ENCODE peak calls at places on chromosomes 12 and 14, in five cellular contexts. B is H1, Y is HepG2, L is K562, I is GM12878. G is an unnamed sample.

GRCh38 chr12:67633708-67634107 is 14.8 kb upstream of the DYRK2 start:
- DNase-seq in B (no peak), Y (no peak), L (no peak), I (no peak), G (no peak)

GRCh38 chr14:98633380-98633779 is 638.6 kb downstream of the BCL11B start:
- DNase-seq in B (no peak), Y (peak), L (no peak), I (no peak), G (no peak)

GRCh38 chr14:92563359-92563758 is 49.8 kb downstream of the RIN3 start:
- DNase-seq in B (no peak), Y (no peak), L (no peak), I (peak), G (no peak)

GRCh38 chr12:122854554-122854953 is 19.3 kb downstream of the HIP1R start:
- DNase-seq in B (no peak), Y (no peak), L (no peak), I (no peak), G (no peak)

GRCh38 chr14:35193161-35193560 is 70.8 kb downstream of the PRORP start:
- DNase-seq in B (no peak), Y (no peak), L (no peak), I (no peak), G (no peak)

GRCh38 chr14:25537846-25538455 is 488.0 kb upstream of the STXBP6 start:
- DNase-seq in B (peak), Y (peak), L (peak), I (no peak), G (peak)

GRCh38 chr12:99043319-99043914 is 398.3 kb downstream of the APAF1 start:
- DNase-seq in B (peak), Y (peak), L (peak), I (peak), G (peak)

GRCh38 chr14:88554458-88555286 is at the start of gene PTPN21:
- DNase-seq in B (no peak), Y (peak), L (peak), I (no peak), G (peak)

GRCh38 chr12:122203968-122204828 is 689 bp downstream of the B3GNT4 start:
- DNase-seq in B (no peak), Y (no peak), L (no peak), I (no peak), G (peak)

GRCh38 chr12:12779529-12779928 is 5.9 kb upstream of the APOLD1 start:
- DNase-seq in B (no peak), Y (peak), L (no peak), I (no peak), G (no peak)

GRCh38 chr12:45216297-45216982 is 545 bp downstream of the ANO6 start:
- DNase-seq in B (no peak), Y (peak), L (peak), I (no peak), G (peak)

GRCh38 chr14:23171251-23171975 is 12.0 kb downstream of the SLC7A8 start:
- DNase-seq in B (no peak), Y (no peak), L (no peak), I (no peak), G (no peak)

GRCh38 chr14:61398221-61398620 is 76.8 kb downstream of the PRKCH start:
- DNase-seq in B (no peak), Y (no peak), L (no peak), I (no peak), G (no peak)

GRCh38 chr12:70686907-70687306 is 49.7 kb upstream of the PTPRB start:
- DNase-seq in B (no peak), Y (no peak), L (no peak), I (no peak), G (no peak)

GRCh38 chr14:102951799-102952198 is 29.3 kb downstream of the AMN start:
- DNase-seq in B (no peak), Y (no peak), L (no peak), I (no peak), G (no peak)

GRCh38 chr12:113862570-113863454 is 103.3 kb downstream of the RBM19 start:
- DNase-seq in B (no peak), Y (no peak), L (peak), I (peak), G (no peak)

GRCh38 chr14:94407906-94408305 is 19.5 kb upstream of the SERPINA1 start:
- DNase-seq in B (no peak), Y (no peak), L (no peak), I (no peak), G (no peak)

GRCh38 chr12:45966486-45966885 is 23.9 kb downstream of the SCAF11 start:
- DNase-seq in B (no peak), Y (peak), L (no peak), I (no peak), G (no peak)

GRCh38 chr12:32548691-32549412 is 130.2 kb upstream of the DNM1L start:
- DNase-seq in B (no peak), Y (no peak), L (no peak), I (no peak), G (no peak)

GRCh38 chr14:86973177-86973576 is 1019.8 kb downstream of the GALC start:
- DNase-seq in B (no peak), Y (no peak), L (no peak), I (no peak), G (no peak)
- TF ChIP-seq ATF2 in B (no peak), Y (no peak), L (no peak), I (no peak), G (no peak)

DNA sequence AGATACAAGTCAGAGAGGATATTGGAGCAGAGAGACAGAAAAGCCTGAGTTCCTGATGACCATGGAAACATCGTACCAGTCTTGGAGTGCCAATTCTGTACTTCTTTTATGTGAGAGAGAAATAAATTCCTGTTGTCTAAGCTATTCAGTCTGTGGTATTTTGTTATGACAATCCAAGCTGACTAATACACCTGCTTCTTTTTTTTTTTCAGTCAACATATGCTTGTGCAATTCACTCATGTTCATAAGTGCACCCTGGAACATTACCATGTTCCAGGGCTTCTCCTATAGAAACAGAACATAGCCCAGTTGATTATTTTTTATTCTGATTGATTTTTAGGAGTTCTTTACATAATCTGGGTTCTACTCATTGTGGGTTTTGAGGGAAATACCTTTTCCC is 1.7 kb upstream of the CHPT1 start:
- DNase-seq in B (no peak), Y (peak), L (no peak), I (no peak), G (no peak)
- TF ChIP-seq ATF2 in B (no peak), Y (no peak), L (no peak), I (no peak), G (no peak)

DNA sequence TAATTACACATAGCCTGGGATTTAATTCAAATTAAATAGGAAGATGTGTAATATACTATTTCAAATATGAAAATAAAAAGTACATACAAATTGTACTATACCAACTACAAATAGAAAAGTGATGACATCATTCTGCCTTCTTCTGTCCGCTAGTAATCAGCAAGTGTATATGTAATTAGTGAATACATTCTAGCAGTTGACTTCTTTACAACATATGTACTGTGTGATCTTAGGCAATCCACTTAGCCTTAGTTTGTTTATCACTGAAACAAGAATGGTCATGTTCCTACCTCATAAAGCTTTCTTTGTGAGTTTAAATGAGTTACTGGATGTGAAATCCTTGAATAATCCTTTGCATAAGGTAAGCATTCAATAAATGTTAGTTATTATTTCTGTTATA is 7.8 kb upstream of the LUM start:
- DNase-seq in B (no peak), Y (no peak), L (no peak), I (no peak), G (no peak)
- TF ChIP-seq ATF2 in B (no peak), Y (no peak), L (no peak), I (no peak), G (no peak)

DNA sequence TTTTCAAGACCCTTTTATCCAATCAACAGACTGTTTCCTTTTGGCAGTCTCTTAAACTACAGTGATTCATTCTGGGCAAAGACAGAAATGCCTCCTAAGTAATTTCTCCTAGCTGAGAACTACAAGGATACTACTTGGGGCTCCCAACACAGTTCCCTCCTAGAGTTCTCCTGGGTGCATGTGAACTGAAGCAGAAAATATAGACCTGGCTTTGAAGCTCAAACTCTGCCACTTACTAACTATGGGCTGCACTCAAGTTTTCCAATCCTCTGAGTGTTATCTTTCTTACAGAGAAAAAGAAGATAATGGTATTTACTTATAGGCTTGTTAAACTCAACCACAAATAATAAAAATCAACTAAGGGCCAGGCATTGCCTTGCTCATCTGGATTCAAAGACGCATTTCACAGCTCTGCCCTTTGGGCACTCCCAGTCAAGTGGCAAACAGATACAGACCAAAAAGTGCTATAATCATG is 97.6 kb downstream of the EFCAB11 start:
- DNase-seq in B (no peak), Y (no peak), L (no peak), I (no peak), G (no peak)
- TF ChIP-seq ATF2 in B (no peak), Y (no peak), L (no peak), I (no peak), G (no peak)

GRCh38 chr12:93782854-93783253 is 105.7 kb downstream of the CRADD start:
- DNase-seq in B (no peak), Y (no peak), L (no peak), I (no peak), G (no peak)

GRCh38 chr12:93785262-93786010 is 108.3 kb downstream of the CRADD start:
- DNase-seq in B (peak), Y (peak), L (peak), I (no peak), G (no peak)

GRCh38 chr12:93786669-93787397 is 109.7 kb downstream of the CRADD start:
- DNase-seq in B (no peak), Y (no peak), L (no peak), I (no peak), G (no peak)

GRCh38 chr12:93784339-93785086 is 107.3 kb downstream of the CRADD start:
- DNase-seq in B (no peak), Y (peak), L (peak), I (no peak), G (no peak)

DNA sequence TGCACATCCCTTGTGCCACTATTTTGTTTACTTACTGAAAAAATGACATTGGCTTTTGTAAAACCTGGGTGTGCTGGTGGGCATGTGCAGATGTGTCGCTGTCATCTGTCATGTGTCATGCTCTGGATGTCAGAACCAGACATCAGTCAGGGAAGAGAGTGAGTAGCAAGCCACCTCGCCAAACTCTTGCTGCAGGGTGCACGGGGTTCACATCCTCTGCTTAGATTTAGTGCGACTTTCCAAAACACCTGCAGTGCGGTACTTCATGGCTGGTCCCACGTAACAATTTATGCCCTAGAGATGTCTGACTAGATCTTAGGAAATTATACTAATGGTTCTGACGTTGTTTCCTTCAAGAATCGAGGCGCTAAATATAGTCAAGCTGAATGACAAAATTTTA is 106.7 kb downstream of the CRADD start:
- DNase-seq in B (no peak), Y (no peak), L (peak), I (no peak), G (no peak)
- TF ChIP-seq ATF2 in B (no peak), Y (no peak), L (no peak), I (no peak), G (no peak)

GRCh38 chr12:1793426-1794210 is 26.7 kb upstream of the LRTM2 start:
- DNase-seq in B (no peak), Y (no peak), L (no peak), I (no peak), G (no peak)

GRCh38 chr12:1794440-1795090 is 25.8 kb upstream of the LRTM2 start:
- DNase-seq in B (no peak), Y (no peak), L (no peak), I (no peak), G (no peak)

GRCh38 chr12:1792406-1792805 is 28.0 kb upstream of the LRTM2 start:
- DNase-seq in B (no peak), Y (no peak), L (no peak), I (no peak), G (no peak)

GRCh38 chr12:1790470-1790869 is 29.9 kb upstream of the LRTM2 start:
- DNase-seq in B (no peak), Y (no peak), L (no peak), I (no peak), G (no peak)

GRCh38 chr12:1791104-1791927 is 29.0 kb upstream of the LRTM2 start:
- DNase-seq in B (no peak), Y (peak), L (peak), I (peak), G (peak)
- TF ChIP-seq ATF2 in B (no peak), Y (no peak), L (no peak), I (no peak), G (no peak)

DNA sequence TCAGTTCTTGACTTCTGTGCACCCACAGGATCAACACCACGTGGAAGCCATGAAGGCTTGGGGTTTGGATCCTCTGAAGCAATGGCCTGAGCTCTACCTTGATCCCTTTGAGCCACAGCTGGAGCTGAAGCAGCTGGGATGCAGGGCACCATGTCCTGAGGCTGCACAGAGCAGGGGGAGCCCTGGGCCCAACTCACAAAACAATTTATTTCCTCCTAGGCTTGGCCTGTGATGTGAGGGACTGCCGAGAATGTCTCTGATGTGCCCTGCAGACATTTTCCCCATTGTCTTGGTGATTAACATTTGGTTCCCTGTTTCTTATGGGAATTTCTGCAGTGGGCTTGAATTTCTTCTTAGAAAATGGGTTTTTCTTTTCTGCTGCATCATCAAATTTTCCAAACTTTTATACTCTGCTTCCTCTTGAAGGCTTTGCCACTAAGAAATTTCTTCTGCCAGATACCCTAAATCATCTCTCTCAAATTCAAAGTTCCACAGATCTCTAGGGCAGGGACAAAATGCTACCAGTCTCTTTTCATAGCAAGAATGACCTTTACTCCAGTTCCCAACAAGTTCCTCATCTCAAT is 288.2 kb downstream of the CCDC59 start:
- DNase-seq in B (peak), Y (no peak), L (no peak), I (no peak), G (peak)
- TF ChIP-seq ATF2 in B (no peak), Y (no peak), L (no peak), I (no peak), G (no peak)

DNA sequence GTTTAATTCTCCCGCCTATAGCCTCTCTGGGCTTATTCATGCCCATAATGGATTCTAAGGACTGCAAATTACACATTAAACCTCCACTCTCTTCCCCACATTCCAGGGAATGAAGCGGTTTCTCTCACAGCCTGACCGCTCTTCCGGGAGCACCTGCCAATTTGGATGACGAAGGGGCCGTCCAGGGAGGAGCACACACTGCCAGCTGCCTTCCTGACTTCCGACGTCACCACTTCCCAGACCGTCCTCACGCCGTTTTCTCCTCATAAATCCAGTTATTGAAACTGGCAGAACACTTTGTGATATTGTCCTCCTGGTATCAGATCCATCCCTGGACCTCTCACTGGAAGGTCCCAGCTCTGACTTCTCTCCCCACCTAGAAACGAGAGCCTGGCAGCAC is 87.6 kb downstream of the GCH1 start:
- DNase-seq in B (no peak), Y (no peak), L (no peak), I (no peak), G (no peak)
- TF ChIP-seq ATF2 in B (no peak), Y (no peak), L (no peak), I (no peak), G (no peak)

GRCh38 chr12:92759634-92760268 is 57.0 kb downstream of the PLEKHG7 start:
- DNase-seq in B (no peak), Y (no peak), L (peak), I (no peak), G (no peak)
- TF ChIP-seq ATF2 in B (no peak), Y (no peak), L (no peak), I (no peak), G (no peak)

G was measured in WTC11.